ENCODE peak calls at places on chromosome 5, in five cellular contexts. One of them, this sample, is unnamed.

GRCh38 chr5:52469420-52469819 is 318.3 kb upstream of the ITGA1 start:
- DNase-seq in kidney epithelial cell: no peak
- DNase-seq in bronchial epithelial cell: no peak
- DNase-seq in stomach: no peak
- DNase-seq in brain microvascular endothelial cell: no peak
- DNase-seq in this sample: no peak

GRCh38 chr5:148781771-148782170 is 44.6 kb upstream of the ADRB2 start:
- DNase-seq in kidney epithelial cell: no peak
- DNase-seq in bronchial epithelial cell: no peak
- DNase-seq in stomach: no peak
- DNase-seq in brain microvascular endothelial cell: no peak
- DNase-seq in this sample: no peak

GRCh38 chr5:58016329-58016728 is 443.6 kb downstream of the PLK2 start:
- DNase-seq in kidney epithelial cell: no peak
- DNase-seq in bronchial epithelial cell: peak; percentile 74
- DNase-seq in stomach: no peak
- DNase-seq in brain microvascular endothelial cell: no peak
- DNase-seq in this sample: no peak

GRCh38 chr5:132905938-132906337 is 32.5 kb downstream of the LEAP2 start:
- DNase-seq in kidney epithelial cell: no peak
- DNase-seq in bronchial epithelial cell: peak; percentile 92
- DNase-seq in stomach: no peak
- DNase-seq in brain microvascular endothelial cell: no peak
- DNase-seq in this sample: no peak

GRCh38 chr5:173963107-173963506 is 25.9 kb upstream of the C5orf47 start:
- DNase-seq in kidney epithelial cell: no peak
- DNase-seq in bronchial epithelial cell: peak; percentile 66
- DNase-seq in stomach: no peak
- DNase-seq in brain microvascular endothelial cell: peak; percentile 42
- DNase-seq in this sample: no peak

GRCh38 chr5:96537386-96537785 is 104.3 kb upstream of the PCSK1 start:
- DNase-seq in kidney epithelial cell: peak; percentile 16
- DNase-seq in bronchial epithelial cell: peak; percentile 76
- DNase-seq in stomach: no peak
- DNase-seq in brain microvascular endothelial cell: peak; percentile 79
- DNase-seq in this sample: no peak

GRCh38 chr5:172274951-172275753 is 8.4 kb downstream of the UBTD2 start:
- DNase-seq in kidney epithelial cell: peak; percentile 63
- DNase-seq in bronchial epithelial cell: peak; percentile 94
- DNase-seq in stomach: no peak
- DNase-seq in brain microvascular endothelial cell: peak; percentile 87
- DNase-seq in this sample: no peak

GRCh38 chr5:31078931-31079330 is 114.6 kb upstream of the CDH6 start:
- DNase-seq in kidney epithelial cell: no peak
- DNase-seq in bronchial epithelial cell: no peak
- DNase-seq in stomach: no peak
- DNase-seq in brain microvascular endothelial cell: no peak
- DNase-seq in this sample: no peak

GRCh38 chr5:73641811-73642210 is 15.8 kb downstream of the ARHGEF28 start:
- DNase-seq in kidney epithelial cell: no peak
- DNase-seq in bronchial epithelial cell: no peak
- DNase-seq in stomach: no peak
- DNase-seq in brain microvascular endothelial cell: no peak
- DNase-seq in this sample: no peak

GRCh38 chr5:73637565-73637964 is 11.6 kb downstream of the ARHGEF28 start:
- DNase-seq in kidney epithelial cell: no peak
- DNase-seq in bronchial epithelial cell: no peak
- DNase-seq in stomach: no peak
- DNase-seq in brain microvascular endothelial cell: no peak
- DNase-seq in this sample: no peak

GRCh38 chr5:73636408-73636807 is 10.4 kb downstream of the ARHGEF28 start:
- DNase-seq in kidney epithelial cell: no peak
- DNase-seq in bronchial epithelial cell: no peak
- DNase-seq in stomach: no peak
- DNase-seq in brain microvascular endothelial cell: no peak
- DNase-seq in this sample: no peak

GRCh38 chr5:73640861-73641320 is 14.9 kb downstream of the ARHGEF28 start:
- DNase-seq in kidney epithelial cell: no peak
- DNase-seq in bronchial epithelial cell: peak; percentile 58
- DNase-seq in stomach: no peak
- DNase-seq in brain microvascular endothelial cell: no peak
- DNase-seq in this sample: no peak

DNA sequence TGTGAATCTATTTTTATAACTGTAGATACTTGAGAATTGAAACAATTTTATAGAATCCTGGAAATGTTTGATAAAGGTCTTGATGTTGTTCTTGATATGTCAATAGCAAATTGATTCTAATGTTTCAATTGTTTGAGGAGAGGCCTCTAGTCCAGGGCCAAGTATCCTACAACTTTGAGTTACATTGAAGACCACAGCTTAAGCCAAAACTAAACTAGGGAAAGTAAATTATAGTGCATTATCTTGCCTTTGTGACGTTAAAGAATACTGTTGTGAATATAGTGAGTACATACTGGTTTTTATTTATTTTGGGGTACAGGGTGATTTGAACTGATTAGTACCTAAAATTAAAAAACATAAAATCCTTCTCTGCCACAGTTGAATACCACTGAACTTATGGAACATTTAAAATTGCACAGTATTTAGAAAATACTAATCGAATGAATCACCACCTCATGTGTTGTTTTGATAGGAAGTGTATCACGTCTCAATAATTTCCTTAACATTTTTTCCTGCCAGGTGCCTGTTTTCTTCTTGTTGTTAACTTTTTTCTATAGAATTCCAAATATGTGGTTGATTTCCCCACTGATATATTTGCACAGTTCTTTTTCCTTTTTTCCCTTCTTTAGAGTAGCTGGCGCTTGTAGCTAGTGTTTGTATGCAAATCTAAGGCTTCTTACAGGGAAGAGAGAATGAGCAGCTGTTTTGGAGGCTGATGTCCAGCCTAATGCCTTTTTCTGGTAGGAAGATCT is 12.5 kb downstream of the ARHGEF28 start:
- DNase-seq in kidney epithelial cell: peak; percentile 82
- DNase-seq in bronchial epithelial cell: peak; percentile 86
- DNase-seq in stomach: no peak
- DNase-seq in brain microvascular endothelial cell: peak; percentile 59
- DNase-seq in this sample: no peak
- H3K4me3 ChIP-seq in kidney epithelial cell: no peak overlapping the region
- H3K4me3 ChIP-seq in bronchial epithelial cell: no peak overlapping the region
- H3K4me3 ChIP-seq in stomach: no peak overlapping the region
- H3K4me3 ChIP-seq in brain microvascular endothelial cell: no peak overlapping the region
- H3K4me3 ChIP-seq in this sample: no peak overlapping the region

GRCh38 chr5:181187500-181188213 is 17.3 kb downstream of the TRIM7 start:
- DNase-seq in kidney epithelial cell: no peak
- DNase-seq in bronchial epithelial cell: peak; percentile 70
- DNase-seq in stomach: peak; percentile 73
- DNase-seq in brain microvascular endothelial cell: peak; percentile 83
- DNase-seq in this sample: no peak

GRCh38 chr5:181186902-181187499 is 18.0 kb downstream of the TRIM7 start:
- DNase-seq in kidney epithelial cell: no peak
- DNase-seq in bronchial epithelial cell: no peak
- DNase-seq in stomach: no peak
- DNase-seq in brain microvascular endothelial cell: no peak
- DNase-seq in this sample: no peak

GRCh38 chr5:181189962-181190710 is 14.9 kb downstream of the TRIM7 start:
- DNase-seq in kidney epithelial cell: no peak
- DNase-seq in bronchial epithelial cell: no peak
- DNase-seq in stomach: peak; percentile 33
- DNase-seq in brain microvascular endothelial cell: no peak
- DNase-seq in this sample: peak; percentile 81

GRCh38 chr5:181189363-181189961 is 15.5 kb downstream of the TRIM7 start:
- DNase-seq in kidney epithelial cell: no peak
- DNase-seq in bronchial epithelial cell: no peak
- DNase-seq in stomach: no peak
- DNase-seq in brain microvascular endothelial cell: no peak
- DNase-seq in this sample: no peak

DNA sequence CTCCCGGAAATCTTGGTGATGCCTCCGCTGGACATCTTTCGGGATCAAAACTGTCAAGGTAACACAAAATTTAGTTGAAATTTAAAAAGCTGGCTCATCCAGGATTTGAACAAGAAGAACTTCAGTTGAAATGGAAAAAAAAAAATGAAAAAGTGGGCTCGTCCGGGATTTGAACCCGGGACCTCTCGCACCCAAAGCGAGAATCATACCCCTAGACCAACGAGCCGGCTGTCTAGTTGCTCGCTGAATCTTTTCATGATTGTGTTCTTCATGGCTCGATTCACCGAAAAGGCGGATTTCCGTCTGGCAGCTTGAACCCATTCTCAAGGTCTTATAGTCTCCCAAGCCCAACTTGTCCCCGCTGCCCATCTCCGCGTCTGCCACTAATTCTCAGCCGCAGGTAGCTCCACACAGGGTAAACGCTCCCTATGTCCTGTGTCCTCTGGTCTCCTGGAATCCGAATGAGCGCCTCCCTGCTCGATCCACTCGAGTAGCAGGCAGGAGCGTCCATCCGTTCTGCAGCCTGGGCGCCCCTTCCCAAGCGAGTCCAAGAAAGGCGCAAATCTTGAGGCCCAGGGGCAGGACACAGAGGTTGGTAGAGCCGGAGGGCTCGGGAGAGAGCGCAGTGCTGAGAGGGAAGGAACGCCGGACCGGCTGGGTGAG is 16.2 kb downstream of the TRIM7 start:
- DNase-seq in kidney epithelial cell: no peak
- DNase-seq in bronchial epithelial cell: peak; percentile 65
- DNase-seq in stomach: peak; percentile 77
- DNase-seq in brain microvascular endothelial cell: peak; percentile 71
- DNase-seq in this sample: peak; percentile 80
- TF ChIP-seq CTCF in kidney epithelial cell: no peak
- TF ChIP-seq CTCF in bronchial epithelial cell: no peak
- TF ChIP-seq CTCF in stomach: no peak
- TF ChIP-seq CTCF in brain microvascular endothelial cell: peak; percentile 22
- TF ChIP-seq CTCF in this sample: no peak

GRCh38 chr5:133978943-133979342 is 10.5 kb upstream of the C5orf15 start:
- DNase-seq in kidney epithelial cell: no peak
- DNase-seq in bronchial epithelial cell: no peak
- DNase-seq in stomach: no peak
- DNase-seq in brain microvascular endothelial cell: no peak
- DNase-seq in this sample: no peak
- H3K36me3 ChIP-seq in kidney epithelial cell: no peaks in the 10 kb centered on the region
- H3K36me3 ChIP-seq in bronchial epithelial cell: peaks cover 30% of the 10 kb centered on the region
- H3K36me3 ChIP-seq in stomach: peaks cover 99% of the 10 kb centered on the region
- H3K36me3 ChIP-seq in brain microvascular endothelial cell: peaks cover 54% of the 10 kb centered on the region
- H3K36me3 ChIP-seq in this sample: peaks cover 95% of the 10 kb centered on the region

GRCh38 chr5:136087961-136088871 is 44.4 kb upstream of the SMAD5 start:
- DNase-seq in kidney epithelial cell: no peak
- DNase-seq in bronchial epithelial cell: peak; percentile 65
- DNase-seq in stomach: peak; percentile 76
- DNase-seq in brain microvascular endothelial cell: peak; percentile 45
- DNase-seq in this sample: peak; percentile 70
- H3K4me3 ChIP-seq in kidney epithelial cell: no peak overlapping the region
- H3K4me3 ChIP-seq in bronchial epithelial cell: no peak overlapping the region
- H3K4me3 ChIP-seq in stomach: no peak overlapping the region
- H3K4me3 ChIP-seq in brain microvascular endothelial cell: no peak overlapping the region
- H3K4me3 ChIP-seq in this sample: no peak overlapping the region

GRCh38 chr5:177376107-177376506 is 8.1 kb upstream of the SLC34A1 start:
- DNase-seq in kidney epithelial cell: no peak
- DNase-seq in bronchial epithelial cell: no peak
- DNase-seq in stomach: no peak
- DNase-seq in brain microvascular endothelial cell: no peak
- DNase-seq in this sample: no peak
- TF ChIP-seq CTCF in kidney epithelial cell: no peak
- TF ChIP-seq CTCF in bronchial epithelial cell: no peak
- TF ChIP-seq CTCF in stomach: no peak
- TF ChIP-seq CTCF in brain microvascular endothelial cell: no peak
- TF ChIP-seq CTCF in this sample: no peak

GRCh38 chr5:10734832-10735231 is 26.2 kb downstream of the DAP start:
- DNase-seq in kidney epithelial cell: no peak
- DNase-seq in bronchial epithelial cell: no peak
- DNase-seq in stomach: no peak
- DNase-seq in brain microvascular endothelial cell: no peak
- DNase-seq in this sample: no peak

GRCh38 chr5:10735569-10736255 is 25.3 kb downstream of the DAP start:
- DNase-seq in kidney epithelial cell: no peak
- DNase-seq in bronchial epithelial cell: no peak
- DNase-seq in stomach: no peak
- DNase-seq in brain microvascular endothelial cell: no peak
- DNase-seq in this sample: no peak

GRCh38 chr5:10733426-10733825 is 27.6 kb downstream of the DAP start:
- DNase-seq in kidney epithelial cell: no peak
- DNase-seq in bronchial epithelial cell: peak; percentile 7
- DNase-seq in stomach: no peak
- DNase-seq in brain microvascular endothelial cell: no peak
- DNase-seq in this sample: no peak

GRCh38 chr5:10736354-10736753 is 24.7 kb downstream of the DAP start:
- DNase-seq in kidney epithelial cell: no peak
- DNase-seq in bronchial epithelial cell: no peak
- DNase-seq in stomach: no peak
- DNase-seq in brain microvascular endothelial cell: no peak
- DNase-seq in this sample: no peak

GRCh38 chr5:10734050-10734709 is 26.9 kb downstream of the DAP start:
- DNase-seq in kidney epithelial cell: no peak
- DNase-seq in bronchial epithelial cell: no peak
- DNase-seq in stomach: no peak
- DNase-seq in brain microvascular endothelial cell: no peak
- DNase-seq in this sample: no peak
- H3K36me3 ChIP-seq in kidney epithelial cell: peaks cover 1% of the 10 kb centered on the region
- H3K36me3 ChIP-seq in bronchial epithelial cell: peaks cover 3% of the 10 kb centered on the region
- H3K36me3 ChIP-seq in stomach: peaks cover 17% of the 10 kb centered on the region
- H3K36me3 ChIP-seq in brain microvascular endothelial cell: peaks cover 18% of the 10 kb centered on the region
- H3K36me3 ChIP-seq in this sample: no peaks in the 10 kb centered on the region

GRCh38 chr5:84383816-84384603 is 670 bp downstream of the EDIL3 start:
- DNase-seq in kidney epithelial cell: no peak
- DNase-seq in bronchial epithelial cell: peak; percentile 57
- DNase-seq in stomach: no peak
- DNase-seq in brain microvascular endothelial cell: peak; percentile 40
- DNase-seq in this sample: peak; percentile 42
- H3K4me3 ChIP-seq in kidney epithelial cell: peak overlapping the region; percentile 76
- H3K4me3 ChIP-seq in bronchial epithelial cell: peak overlapping the region; percentile 46
- H3K4me3 ChIP-seq in stomach: peak overlapping the region; percentile 48
- H3K4me3 ChIP-seq in brain microvascular endothelial cell: peak overlapping the region; percentile 92
- H3K4me3 ChIP-seq in this sample: peak overlapping the region; percentile 49

GRCh38 chr5:55546991-55547390 is 12.2 kb upstream of the PLPP1 start:
- DNase-seq in kidney epithelial cell: no peak
- DNase-seq in bronchial epithelial cell: no peak
- DNase-seq in stomach: no peak
- DNase-seq in brain microvascular endothelial cell: no peak
- DNase-seq in this sample: no peak
- TF ChIP-seq CTCF in kidney epithelial cell: no peak
- TF ChIP-seq CTCF in bronchial epithelial cell: no peak
- TF ChIP-seq CTCF in stomach: no peak
- TF ChIP-seq CTCF in brain microvascular endothelial cell: no peak
- TF ChIP-seq CTCF in this sample: no peak

GRCh38 chr5:37619353-37619752 is 220.5 kb downstream of the GDNF start:
- DNase-seq in kidney epithelial cell: no peak
- DNase-seq in bronchial epithelial cell: peak; percentile 7
- DNase-seq in stomach: no peak
- DNase-seq in brain microvascular endothelial cell: peak; percentile 19
- DNase-seq in this sample: no peak

DNA sequence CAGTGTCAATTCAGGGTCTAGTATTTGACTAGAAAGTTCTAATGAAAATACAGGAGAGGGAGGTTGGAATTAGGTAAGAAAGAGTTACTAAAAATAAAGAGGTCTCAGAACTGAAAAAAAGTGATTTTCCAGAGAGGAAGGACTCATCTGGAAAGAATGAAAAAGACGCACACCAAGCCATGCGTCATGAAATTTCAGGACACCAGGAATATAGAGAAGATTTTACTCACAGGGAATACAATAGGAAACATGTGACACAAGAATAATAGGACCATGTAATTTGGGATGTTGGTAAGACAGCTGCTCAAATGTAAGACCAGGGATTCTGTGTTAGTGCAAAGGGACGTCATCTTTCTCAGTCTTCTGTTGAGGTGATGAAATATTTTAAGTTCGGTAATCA is 224.7 kb downstream of the GDNF start:
- DNase-seq in kidney epithelial cell: peak; percentile 14
- DNase-seq in bronchial epithelial cell: no peak
- DNase-seq in stomach: no peak
- DNase-seq in brain microvascular endothelial cell: peak; percentile 83
- DNase-seq in this sample: no peak
- H3K36me3 ChIP-seq in kidney epithelial cell: no peaks in the 10 kb centered on the region
- H3K36me3 ChIP-seq in bronchial epithelial cell: no peaks in the 10 kb centered on the region
- H3K36me3 ChIP-seq in stomach: no peaks in the 10 kb centered on the region
- H3K36me3 ChIP-seq in brain microvascular endothelial cell: no peaks in the 10 kb centered on the region
- H3K36me3 ChIP-seq in this sample: no peaks in the 10 kb centered on the region

This sample was measured in left lung.